ENCODE peak calls at places on chromosomes 11 and 22, in nine cellular contexts. One of them, this sample, is unnamed.

GRCh38 chr11:130525307-130525706 is 76.9 kb downstream of the ADAMTS15 start:
- DNase-seq in left colon: no peak
- DNase-seq in GM19239: no peak
- DNase-seq in body of pancreas: no peak
- DNase-seq in fibroblast of the conjunctiva: no peak
- DNase-seq in A172: no peak
- DNase-seq in AG08396: no peak
- DNase-seq in T-helper 2 cell: no peak
- DNase-seq in endothelial cell: no peak
- DNase-seq in this sample: no peak

GRCh38 chr11:42951266-42951665 is 360.5 kb upstream of the API5 start:
- DNase-seq in AG08396: no peak
- DNase-seq in fibroblast of the conjunctiva: no peak
- DNase-seq in GM19239: no peak
- DNase-seq in body of pancreas: no peak
- DNase-seq in endothelial cell: no peak
- DNase-seq in left colon: no peak
- DNase-seq in A172: no peak
- DNase-seq in T-helper 2 cell: no peak
- DNase-seq in this sample: no peak

GRCh38 chr11:35766651-35767050 is 104.1 kb downstream of the TRIM44 start:
- DNase-seq in left colon: no peak
- DNase-seq in A172: no peak
- DNase-seq in T-helper 2 cell: no peak
- DNase-seq in body of pancreas: no peak
- DNase-seq in AG08396: no peak
- DNase-seq in endothelial cell: no peak
- DNase-seq in GM19239: no peak
- DNase-seq in fibroblast of the conjunctiva: no peak
- DNase-seq in this sample: no peak

GRCh38 chr11:495537-495931 is 11.5 kb downstream of the RNH1 start:
- DNase-seq in fibroblast of the conjunctiva: no peak
- DNase-seq in GM19239: no peak
- DNase-seq in A172: peak
- DNase-seq in AG08396: no peak
- DNase-seq in endothelial cell: no peak
- DNase-seq in body of pancreas: no peak
- DNase-seq in left colon: no peak
- DNase-seq in T-helper 2 cell: no peak
- DNase-seq in this sample: no peak

GRCh38 chr11:95877288-95877687 is 46.6 kb downstream of the MTMR2 start:
- DNase-seq in AG08396: peak
- DNase-seq in GM19239: no peak
- DNase-seq in fibroblast of the conjunctiva: peak
- DNase-seq in body of pancreas: no peak
- DNase-seq in endothelial cell: no peak
- DNase-seq in left colon: no peak
- DNase-seq in T-helper 2 cell: no peak
- DNase-seq in A172: peak
- DNase-seq in this sample: no peak

GRCh38 chr11:68584097-68584496 is 100.2 kb upstream of the GAL start:
- DNase-seq in fibroblast of the conjunctiva: no peak
- DNase-seq in endothelial cell: peak
- DNase-seq in body of pancreas: peak
- DNase-seq in AG08396: peak
- DNase-seq in left colon: peak
- DNase-seq in T-helper 2 cell: peak
- DNase-seq in GM19239: peak
- DNase-seq in A172: peak
- DNase-seq in this sample: no peak

GRCh38 chr11:96277696-96278038 is 65.3 kb downstream of the MAML2 start:
- DNase-seq in left colon: no peak
- DNase-seq in body of pancreas: no peak
- DNase-seq in AG08396: no peak
- DNase-seq in T-helper 2 cell: no peak
- DNase-seq in endothelial cell: no peak
- DNase-seq in GM19239: no peak
- DNase-seq in A172: no peak
- DNase-seq in fibroblast of the conjunctiva: no peak
- DNase-seq in this sample: no peak

GRCh38 chr11:122365545-122366380 is 249.7 kb upstream of the BLID start:
- DNase-seq in GM19239: no peak
- DNase-seq in body of pancreas: no peak
- DNase-seq in AG08396: no peak
- DNase-seq in fibroblast of the conjunctiva: no peak
- DNase-seq in A172: no peak
- DNase-seq in endothelial cell: no peak
- DNase-seq in T-helper 2 cell: no peak
- DNase-seq in left colon: no peak
- DNase-seq in this sample: no peak

GRCh38 chr22:49756656-49757055 is 71.0 kb downstream of the BRD1 start:
- DNase-seq in A172: no peak
- DNase-seq in AG08396: no peak
- DNase-seq in T-helper 2 cell: no peak
- DNase-seq in endothelial cell: no peak
- DNase-seq in left colon: no peak
- DNase-seq in GM19239: no peak
- DNase-seq in fibroblast of the conjunctiva: no peak
- DNase-seq in body of pancreas: no peak
- DNase-seq in this sample: no peak

GRCh38 chr22:28005513-28005912 is 86.5 kb upstream of the PITPNB start:
- DNase-seq in fibroblast of the conjunctiva: no peak
- DNase-seq in endothelial cell: no peak
- DNase-seq in body of pancreas: no peak
- DNase-seq in AG08396: no peak
- DNase-seq in left colon: no peak
- DNase-seq in T-helper 2 cell: no peak
- DNase-seq in A172: no peak
- DNase-seq in GM19239: no peak
- DNase-seq in this sample: no peak

GRCh38 chr22:19271856-19272535 is 19.5 kb downstream of the CLTCL1 start:
- DNase-seq in body of pancreas: peak
- DNase-seq in AG08396: no peak
- DNase-seq in fibroblast of the conjunctiva: no peak
- DNase-seq in left colon: no peak
- DNase-seq in endothelial cell: no peak
- DNase-seq in A172: peak
- DNase-seq in T-helper 2 cell: no peak
- DNase-seq in GM19239: no peak
- DNase-seq in this sample: peak

GRCh38 chr11:57203359-57203758 is 21.6 kb downstream of the LRRC55 start:
- DNase-seq in T-helper 2 cell: no peak
- DNase-seq in body of pancreas: peak
- DNase-seq in AG08396: no peak
- DNase-seq in left colon: peak
- DNase-seq in endothelial cell: no peak
- DNase-seq in GM19239: no peak
- DNase-seq in A172: no peak
- DNase-seq in fibroblast of the conjunctiva: no peak
- DNase-seq in this sample: peak

GRCh38 chr11:122271747-122272146 is 155.7 kb upstream of the BLID start:
- DNase-seq in left colon: no peak
- DNase-seq in body of pancreas: peak
- DNase-seq in fibroblast of the conjunctiva: no peak
- DNase-seq in T-helper 2 cell: no peak
- DNase-seq in GM19239: no peak
- DNase-seq in endothelial cell: no peak
- DNase-seq in AG08396: no peak
- DNase-seq in A172: no peak
- DNase-seq in this sample: no peak

GRCh38 chr22:24432059-24432853 is 4.9 kb downstream of the ADORA2A start:
- DNase-seq in body of pancreas: peak
- DNase-seq in left colon: peak
- DNase-seq in AG08396: peak
- DNase-seq in endothelial cell: no peak
- DNase-seq in GM19239: no peak
- DNase-seq in A172: peak
- DNase-seq in fibroblast of the conjunctiva: peak
- DNase-seq in T-helper 2 cell: no peak
- DNase-seq in this sample: peak

GRCh38 chr11:130071211-130071712 is 1.6 kb downstream of the APLP2 start:
- DNase-seq in AG08396: no peak
- DNase-seq in A172: no peak
- DNase-seq in T-helper 2 cell: no peak
- DNase-seq in GM19239: no peak
- DNase-seq in body of pancreas: no peak
- DNase-seq in left colon: no peak
- DNase-seq in fibroblast of the conjunctiva: no peak
- DNase-seq in endothelial cell: no peak
- DNase-seq in this sample: no peak

GRCh38 chr22:39332441-39333064 is 13.1 kb upstream of the RPL3 start:
- DNase-seq in A172: no peak
- DNase-seq in GM19239: no peak
- DNase-seq in fibroblast of the conjunctiva: peak
- DNase-seq in AG08396: no peak
- DNase-seq in endothelial cell: no peak
- DNase-seq in left colon: no peak
- DNase-seq in body of pancreas: peak
- DNase-seq in T-helper 2 cell: no peak
- DNase-seq in this sample: no peak

GRCh38 chr22:37343343-37343742 is 61.0 kb downstream of the CYTH4 start:
- DNase-seq in left colon: no peak
- DNase-seq in T-helper 2 cell: no peak
- DNase-seq in AG08396: no peak
- DNase-seq in GM19239: no peak
- DNase-seq in A172: no peak
- DNase-seq in body of pancreas: no peak
- DNase-seq in endothelial cell: no peak
- DNase-seq in fibroblast of the conjunctiva: no peak
- DNase-seq in this sample: no peak

GRCh38 chr11:114395776-114396175 is 4.5 kb downstream of the C11orf71 start:
- DNase-seq in endothelial cell: peak
- DNase-seq in GM19239: no peak
- DNase-seq in fibroblast of the conjunctiva: no peak
- DNase-seq in body of pancreas: no peak
- DNase-seq in AG08396: no peak
- DNase-seq in T-helper 2 cell: no peak
- DNase-seq in left colon: peak
- DNase-seq in A172: peak
- DNase-seq in this sample: no peak

GRCh38 chr11:66718320-66718971 is 10.6 kb downstream of the SPTBN2 start:
- DNase-seq in fibroblast of the conjunctiva: no peak
- DNase-seq in body of pancreas: peak
- DNase-seq in endothelial cell: peak
- DNase-seq in T-helper 2 cell: no peak
- DNase-seq in AG08396: no peak
- DNase-seq in GM19239: no peak
- DNase-seq in left colon: peak
- DNase-seq in A172: no peak
- DNase-seq in this sample: peak

GRCh38 chr11:62770778-62771143 is 435 bp upstream of the TAF6L start:
- DNase-seq in body of pancreas: peak
- DNase-seq in T-helper 2 cell: no peak
- DNase-seq in left colon: peak
- DNase-seq in AG08396: no peak
- DNase-seq in endothelial cell: peak
- DNase-seq in A172: no peak
- DNase-seq in GM19239: peak
- DNase-seq in fibroblast of the conjunctiva: no peak
- DNase-seq in this sample: peak

GRCh38 chr11:32440920-32441319 is 5.6 kb upstream of the WT1 start:
- DNase-seq in fibroblast of the conjunctiva: no peak
- DNase-seq in body of pancreas: no peak
- DNase-seq in left colon: no peak
- DNase-seq in AG08396: no peak
- DNase-seq in A172: no peak
- DNase-seq in T-helper 2 cell: no peak
- DNase-seq in GM19239: no peak
- DNase-seq in endothelial cell: peak
- DNase-seq in this sample: no peak

GRCh38 chr11:69943506-69943905 is 124.3 kb upstream of the FGF3 start:
- DNase-seq in body of pancreas: no peak
- DNase-seq in GM19239: no peak
- DNase-seq in AG08396: no peak
- DNase-seq in T-helper 2 cell: no peak
- DNase-seq in left colon: no peak
- DNase-seq in fibroblast of the conjunctiva: no peak
- DNase-seq in endothelial cell: no peak
- DNase-seq in A172: no peak
- DNase-seq in this sample: peak

GRCh38 chr22:35649026-35649553 is 844 bp downstream of the APOL6 start:
- DNase-seq in body of pancreas: no peak
- DNase-seq in AG08396: no peak
- DNase-seq in GM19239: no peak
- DNase-seq in left colon: no peak
- DNase-seq in T-helper 2 cell: no peak
- DNase-seq in fibroblast of the conjunctiva: no peak
- DNase-seq in A172: no peak
- DNase-seq in endothelial cell: no peak
- DNase-seq in this sample: no peak

GRCh38 chr11:106397787-106398355 is 320.4 kb downstream of the AASDHPPT start:
- DNase-seq in A172: no peak
- DNase-seq in T-helper 2 cell: no peak
- DNase-seq in fibroblast of the conjunctiva: no peak
- DNase-seq in AG08396: no peak
- DNase-seq in body of pancreas: no peak
- DNase-seq in endothelial cell: no peak
- DNase-seq in GM19239: no peak
- DNase-seq in left colon: no peak
- DNase-seq in this sample: no peak

GRCh38 chr11:104462346-104462745 is 298.4 kb upstream of the PDGFD start:
- DNase-seq in A172: no peak
- DNase-seq in AG08396: no peak
- DNase-seq in GM19239: no peak
- DNase-seq in body of pancreas: no peak
- DNase-seq in T-helper 2 cell: no peak
- DNase-seq in fibroblast of the conjunctiva: peak
- DNase-seq in left colon: no peak
- DNase-seq in endothelial cell: no peak
- DNase-seq in this sample: no peak

GRCh38 chr22:20395181-20395896 is 1.4 kb downstream of the ZNF74 start:
- DNase-seq in body of pancreas: no peak
- DNase-seq in endothelial cell: no peak
- DNase-seq in fibroblast of the conjunctiva: no peak
- DNase-seq in T-helper 2 cell: no peak
- DNase-seq in left colon: no peak
- DNase-seq in AG08396: no peak
- DNase-seq in A172: no peak
- DNase-seq in GM19239: no peak
- DNase-seq in this sample: no peak